ENCODE peak calls at places on chromosomes 13 and 19, in nine cellular contexts. C is fibroblast of villous mesenchyme, H is testis, Z is heart right ventricle, M is adrenal gland, R is neural progenitor cell, W is upper lobe of right lung, T is omental fat pad, Y is progenitor cell of endocrine pancreas. B is an unnamed sample.
A peak's percentile ranks its signal among the peaks of the same experiment; 100 is the strongest.

GRCh38 chr19:19276851-19277250 is 3.8 kb upstream of the TM6SF2 start:
- DNase-seq in C (no peak), H (no peak), Z (no peak), M (no peak), R (no peak), W (peak; percentile 60), T (no peak), Y (no peak), B (peak; percentile 90)

GRCh38 chr19:29836409-29836825 is 24.6 kb downstream of the CCNE1 start:
- DNase-seq in C (no peak), H (no peak), Z (no peak), M (no peak), R (no peak), W (peak; percentile 25), T (no peak), Y (no peak), B (peak; percentile 26)

GRCh38 chr19:33720691-33721682 is 75.7 kb upstream of the KCTD15 start:
- DNase-seq in C (no peak), H (no peak), Z (no peak), M (no peak), R (peak; percentile 49), W (peak; percentile 30), T (no peak), Y (no peak), B (no peak)

GRCh38 chr13:48533986-48534600 is 1.2 kb upstream of the RCBTB2 start:
- DNase-seq in C (no peak), H (no peak), Z (no peak), M (no peak), R (peak; percentile 27), W (no peak), T (no peak), Y (no peak), B (no peak)

GRCh38 chr19:58317481-58318072 is 9.2 kb upstream of the ZSCAN22 start:
- DNase-seq in C (peak; percentile 60), H (no peak), Z (no peak), M (no peak), R (peak; percentile 78), W (no peak), T (no peak), Y (no peak), B (no peak)

GRCh38 chr19:27746691-27747380 is 1466.1 kb downstream of the UQCRFS1 start:
- DNase-seq in C (no peak), H (peak; percentile 53), Z (peak; percentile 56), M (no peak), R (peak; percentile 66), W (peak; percentile 63), T (no peak), Y (no peak), B (no peak)

GRCh38 chr19:42270346-42271044 is 1.4 kb downstream of the CIC start:
- DNase-seq in C (peak; percentile 73), H (peak; percentile 50), Z (no peak), M (peak; percentile 80), R (no peak), W (peak; percentile 80), T (no peak), Y (no peak), B (no peak)

GRCh38 chr13:105442941-105443340 is 1092.5 kb downstream of the EFNB2 start:
- DNase-seq in C (peak; percentile 89), H (no peak), Z (no peak), M (peak; percentile 13), R (no peak), W (no peak), T (no peak), Y (no peak), B (no peak)

DNA sequence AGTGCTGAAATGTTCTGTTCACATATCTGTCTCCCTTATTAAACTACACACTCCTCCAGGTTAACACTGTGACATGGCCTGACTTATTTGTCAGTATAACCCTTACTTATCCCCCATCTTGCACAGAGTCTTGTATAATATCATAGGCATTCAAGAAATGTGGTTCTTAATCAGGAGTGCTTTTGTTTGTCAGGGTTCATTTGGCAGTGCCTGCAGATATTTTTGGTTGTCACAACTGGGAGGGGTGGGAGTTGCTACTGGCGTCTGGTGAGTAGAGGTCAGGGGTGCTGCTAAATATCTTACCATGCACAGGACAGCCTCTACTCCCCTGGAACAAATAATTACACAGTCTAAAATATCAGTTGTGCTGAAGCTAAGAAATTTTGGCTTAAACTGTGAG is 20.4 kb upstream of the OBI1 start:
- DNase-seq in C (no peak), H (no peak), Z (no peak), M (no peak), R (no peak), W (no peak), T (no peak), Y (no peak), B (no peak)
- TF ChIP-seq CTCF in C (no peak), H (no peak), Z (no peak), M (no peak), R (no peak), W (no peak), T (no peak), Y (no peak), B (no peak)

GRCh38 chr13:98556968-98557591 is 19.8 kb downstream of the STK24 start:
- DNase-seq in C (peak; percentile 32), H (peak; percentile 42), Z (no peak), M (no peak), R (no peak), W (no peak), T (no peak), Y (no peak), B (no peak)

GRCh38 chr13:98563071-98563470 is 13.8 kb downstream of the STK24 start:
- DNase-seq in C (peak; percentile 55), H (no peak), Z (no peak), M (no peak), R (no peak), W (no peak), T (no peak), Y (no peak), B (no peak)

GRCh38 chr13:98556417-98556816 is 20.5 kb downstream of the STK24 start:
- DNase-seq in C (no peak), H (no peak), Z (no peak), M (no peak), R (no peak), W (no peak), T (no peak), Y (no peak), B (no peak)

DNA sequence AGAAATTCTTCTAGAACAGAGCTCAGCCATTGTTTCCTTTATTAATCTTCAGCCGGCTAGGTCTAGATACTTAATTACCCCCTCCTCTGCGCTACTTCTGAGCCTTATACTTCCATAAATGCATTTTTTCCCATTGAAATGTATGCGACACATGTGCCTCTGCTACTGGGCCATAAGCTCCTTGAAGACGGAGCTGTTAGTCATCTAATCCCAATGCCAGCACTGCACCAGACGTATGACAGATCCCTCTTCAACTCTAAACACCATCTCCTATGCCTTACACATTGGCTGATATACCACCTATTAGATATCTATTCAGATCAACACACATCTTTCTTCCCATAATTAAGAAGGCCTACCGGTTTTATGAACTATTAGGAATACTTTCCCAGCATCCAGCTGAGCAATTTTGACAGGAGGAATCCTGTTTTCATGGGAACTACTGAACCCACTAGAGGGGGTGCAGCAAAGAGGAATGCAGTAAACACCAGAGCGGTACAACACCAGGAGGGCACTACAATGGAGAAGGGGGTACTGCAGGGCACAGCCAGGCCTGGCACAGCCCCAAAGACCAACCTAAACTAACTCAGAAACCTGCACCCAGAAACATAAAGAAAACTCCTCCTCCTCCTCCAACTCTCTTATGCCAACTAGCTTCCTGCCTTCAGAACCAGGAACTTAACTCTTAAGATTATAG is 18.8 kb downstream of the STK24 start:
- DNase-seq in C (peak; percentile 76), H (no peak), Z (no peak), M (no peak), R (no peak), W (no peak), T (no peak), Y (no peak), B (no peak)
- TF ChIP-seq CTCF in C (no peak), H (no peak), Z (no peak), M (no peak), R (no peak), W (no peak), T (no peak), Y (no peak), B (peak; percentile 36)

GRCh38 chr19:46983097-46983496 is 36.5 kb upstream of the NPAS1 start:
- DNase-seq in C (no peak), H (no peak), Z (no peak), M (no peak), R (no peak), W (no peak), T (no peak), Y (no peak), B (no peak)

GRCh38 chr19:46981296-46981695 is 38.3 kb upstream of the NPAS1 start:
- DNase-seq in C (no peak), H (no peak), Z (no peak), M (no peak), R (no peak), W (no peak), T (no peak), Y (no peak), B (no peak)

GRCh38 chr19:46988614-46989230 is 30.9 kb upstream of the NPAS1 start:
- DNase-seq in C (no peak), H (no peak), Z (no peak), M (no peak), R (no peak), W (no peak), T (no peak), Y (no peak), B (no peak)

GRCh38 chr19:46984077-46985010 is 35.3 kb upstream of the NPAS1 start:
- DNase-seq in C (peak; percentile 93), H (no peak), Z (peak; percentile 42), M (peak; percentile 77), R (no peak), W (no peak), T (no peak), Y (no peak), B (no peak)

DNA sequence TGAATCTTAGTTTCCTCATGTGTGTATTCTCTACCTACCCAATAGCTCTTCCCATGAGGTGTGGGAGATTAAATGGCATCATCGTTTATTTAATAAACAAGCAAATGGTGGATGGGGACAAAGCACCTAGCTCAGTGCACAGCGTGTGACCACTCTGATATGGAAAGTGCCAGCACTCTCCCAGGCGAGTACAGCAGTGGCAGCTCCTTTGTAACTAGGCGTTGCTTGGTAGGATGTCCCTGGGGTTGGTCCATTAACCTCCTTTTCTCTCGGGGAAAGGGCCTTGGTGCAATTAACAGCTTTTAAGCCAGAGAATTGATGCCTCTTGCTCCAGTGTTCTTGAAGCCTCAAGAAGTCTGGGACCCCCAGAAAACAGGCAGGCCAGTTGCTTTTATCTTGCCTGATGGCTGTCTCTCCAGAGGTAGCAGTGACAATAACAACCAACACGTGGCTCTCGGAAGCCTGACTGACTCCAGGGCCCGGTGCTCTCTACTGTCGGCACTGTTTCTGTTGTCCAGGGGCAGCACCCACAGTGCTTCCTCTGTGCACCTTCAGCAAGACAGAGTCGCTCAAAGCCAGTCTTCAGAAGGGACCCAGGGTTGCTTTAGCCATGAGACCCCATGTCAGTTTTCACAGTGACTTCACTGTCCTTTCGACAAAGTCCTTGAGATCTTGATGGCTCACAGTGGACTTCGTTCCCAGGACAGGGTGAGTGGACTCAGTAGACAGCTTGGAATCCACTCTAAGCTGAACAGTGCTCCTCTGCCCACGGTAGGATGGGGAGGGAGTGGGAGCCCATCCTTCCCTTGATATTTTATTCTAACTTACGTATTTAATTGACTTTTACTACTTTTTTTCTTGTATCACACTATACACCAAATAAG is 33.9 kb upstream of the NPAS1 start:
- DNase-seq in C (no peak), H (no peak), Z (no peak), M (no peak), R (no peak), W (no peak), T (no peak), Y (no peak), B (no peak)
- TF ChIP-seq CTCF in C (no peak), H (no peak), Z (no peak), M (no peak), R (no peak), W (no peak), T (no peak), Y (no peak), B (no peak)

GRCh38 chr13:113029487-113030258 is 60.7 kb downstream of the MCF2L start:
- DNase-seq in C (peak; percentile 3), H (peak; percentile 75), Z (peak; percentile 54), M (peak; percentile 34), R (peak; percentile 70), W (no peak), T (peak; percentile 28), Y (peak; percentile 79), B (no peak)

GRCh38 chr13:113027095-113027494 is 58.1 kb downstream of the MCF2L start:
- DNase-seq in C (no peak), H (no peak), Z (no peak), M (no peak), R (no peak), W (no peak), T (no peak), Y (no peak), B (no peak)

GRCh38 chr13:113027566-113027965 is 58.6 kb downstream of the MCF2L start:
- DNase-seq in C (no peak), H (no peak), Z (peak; percentile 5), M (no peak), R (no peak), W (no peak), T (no peak), Y (no peak), B (no peak)

GRCh38 chr13:113028336-113029060 is 59.5 kb downstream of the MCF2L start:
- DNase-seq in C (no peak), H (no peak), Z (peak; percentile 2), M (no peak), R (no peak), W (no peak), T (no peak), Y (no peak), B (no peak)

GRCh38 chr13:113029061-113029445 is 60.0 kb downstream of the MCF2L start:
- DNase-seq in C (no peak), H (no peak), Z (peak; percentile 3), M (no peak), R (no peak), W (no peak), T (no peak), Y (no peak), B (no peak)
- TF ChIP-seq CTCF in C (no peak), H (no peak), Z (no peak), M (no peak), R (no peak), W (no peak), T (no peak), Y (no peak), B (no peak)

B was measured in chondrocyte.